ENCODE peak calls at places on chromosomes 1 and 21, in four cellular contexts. U is hepatocyte, O is body of pancreas, B is lower lobe of right lung. J is an unnamed sample.

GRCh38 chr1:36133484-36133883 is 8.5 kb upstream of the COL8A2 start:
- DNase-seq in U (peak), O (peak), B (no peak), J (peak)

GRCh38 chr1:201741763-201742342 is 87.1 kb upstream of the IPO9 start:
- DNase-seq in U (no peak), O (no peak), B (no peak), J (peak)

GRCh38 chr1:22652881-22653316 is at the start of gene C1QB:
- DNase-seq in U (no peak), O (no peak), B (peak), J (no peak)

GRCh38 chr1:26287033-26287711 is 7.3 kb downstream of the SH3BGRL3 start:
- DNase-seq in U (no peak), O (no peak), B (no peak), J (peak)

GRCh38 chr1:38608202-38608864 is 251.2 kb downstream of the RRAGC start:
- DNase-seq in U (peak), O (no peak), B (no peak), J (no peak)

GRCh38 chr1:150420560-150421265 is 56.8 kb downstream of the RPRD2 start:
- DNase-seq in U (no peak), O (no peak), B (no peak), J (no peak)

GRCh38 chr1:23394664-23395063 is 25.0 kb upstream of the ZNF436 start:
- DNase-seq in U (peak), O (peak), B (peak), J (peak)

GRCh38 chr1:163983097-163983496 is 575.9 kb upstream of the PBX1 start:
- DNase-seq in U (no peak), O (no peak), B (no peak), J (no peak)

GRCh38 chr1:21939650-21940374 is 2.7 kb upstream of the HSPG2 start:
- DNase-seq in U (peak), O (peak), B (peak), J (peak)

GRCh38 chr21:29298348-29299045 is at the start of gene BACH1:
- DNase-seq in U (peak), O (peak), B (peak), J (peak)

GRCh38 chr21:40850071-40850470 is 3.1 kb upstream of the DSCAM start:
- DNase-seq in U (no peak), O (no peak), B (no peak), J (no peak)

GRCh38 chr1:172897738-172898137 is 153.0 kb downstream of the TNFSF18 start:
- DNase-seq in U (no peak), O (no peak), B (no peak), J (no peak)

GRCh38 chr1:173509797-173510196 is 32.7 kb downstream of the PRDX6 start:
- DNase-seq in U (no peak), O (no peak), B (no peak), J (no peak)

GRCh38 chr1:104182251-104182650 is 432.6 kb downstream of the AMY1C start:
- DNase-seq in U (no peak), O (no peak), B (no peak), J (no peak)

GRCh38 chr1:214126697-214127146 is 138.9 kb downstream of the PROX1 start:
- DNase-seq in U (peak), O (no peak), B (no peak), J (no peak)

GRCh38 chr1:236854602-236854978 is 59.5 kb downstream of the MTR start:
- DNase-seq in U (no peak), O (no peak), B (no peak), J (no peak)

GRCh38 chr1:244104309-244105060 is 53.4 kb downstream of the ZBTB18 start:
- DNase-seq in U (peak), O (no peak), B (no peak), J (no peak)

GRCh38 chr1:28374297-28374696 is 4.8 kb downstream of the PHACTR4 start:
- DNase-seq in U (no peak), O (no peak), B (no peak), J (no peak)

GRCh38 chr21:44919111-44919912 is 1.4 kb downstream of the ITGB2 start:
- DNase-seq in U (no peak), O (no peak), B (peak), J (no peak)

GRCh38 chr1:38041941-38042834 is 4.4 kb downstream of the POU3F1 start:
- DNase-seq in U (no peak), O (no peak), B (no peak), J (no peak)

GRCh38 chr1:162854245-162854860 is 6.6 kb downstream of the CCDC190 start:
- DNase-seq in U (peak), O (peak), B (peak), J (peak)

GRCh38 chr1:24379733-24380315 is 33.8 kb downstream of the STPG1 start:
- DNase-seq in U (no peak), O (no peak), B (no peak), J (peak)

GRCh38 chr1:91885716-91886506 is at the start of gene TGFBR3:
- DNase-seq in U (peak), O (peak), B (peak), J (peak)

GRCh38 chr21:36744560-36745231 is 45.8 kb downstream of the SIM2 start:
- DNase-seq in U (no peak), O (peak), B (no peak), J (no peak)

GRCh38 chr1:49050041-49050440 is 273.4 kb upstream of the BEND5 start:
- DNase-seq in U (no peak), O (no peak), B (no peak), J (no peak)

GRCh38 chr1:66084442-66084841 is 291.7 kb downstream of the PDE4B start:
- DNase-seq in U (no peak), O (no peak), B (no peak), J (no peak)

GRCh38 chr1:199113265-199113869 is 474.5 kb downstream of the PTPRC start:
- DNase-seq in U (peak), O (peak), B (peak), J (peak)

GRCh38 chr1:245045087-245045881 is 109.5 kb upstream of the KIF26B start:
- DNase-seq in U (peak), O (peak), B (no peak), J (peak)

GRCh38 chr1:241696172-241696814 is 44.2 kb downstream of the WDR64 start:
- DNase-seq in U (no peak), O (no peak), B (no peak), J (no peak)

GRCh38 chr1:72724951-72725863 is 442.9 kb upstream of the NEGR1 start:
- DNase-seq in U (peak), O (no peak), B (peak), J (no peak)

GRCh38 chr1:19974822-19975416 is 4.5 kb downstream of the PLA2G2A start:
- DNase-seq in U (peak), O (peak), B (no peak), J (peak)

GRCh38 chr1:205446828-205447227 is 9.0 kb downstream of the BLACAT1 start:
- DNase-seq in U (no peak), O (no peak), B (no peak), J (no peak)

DNA sequence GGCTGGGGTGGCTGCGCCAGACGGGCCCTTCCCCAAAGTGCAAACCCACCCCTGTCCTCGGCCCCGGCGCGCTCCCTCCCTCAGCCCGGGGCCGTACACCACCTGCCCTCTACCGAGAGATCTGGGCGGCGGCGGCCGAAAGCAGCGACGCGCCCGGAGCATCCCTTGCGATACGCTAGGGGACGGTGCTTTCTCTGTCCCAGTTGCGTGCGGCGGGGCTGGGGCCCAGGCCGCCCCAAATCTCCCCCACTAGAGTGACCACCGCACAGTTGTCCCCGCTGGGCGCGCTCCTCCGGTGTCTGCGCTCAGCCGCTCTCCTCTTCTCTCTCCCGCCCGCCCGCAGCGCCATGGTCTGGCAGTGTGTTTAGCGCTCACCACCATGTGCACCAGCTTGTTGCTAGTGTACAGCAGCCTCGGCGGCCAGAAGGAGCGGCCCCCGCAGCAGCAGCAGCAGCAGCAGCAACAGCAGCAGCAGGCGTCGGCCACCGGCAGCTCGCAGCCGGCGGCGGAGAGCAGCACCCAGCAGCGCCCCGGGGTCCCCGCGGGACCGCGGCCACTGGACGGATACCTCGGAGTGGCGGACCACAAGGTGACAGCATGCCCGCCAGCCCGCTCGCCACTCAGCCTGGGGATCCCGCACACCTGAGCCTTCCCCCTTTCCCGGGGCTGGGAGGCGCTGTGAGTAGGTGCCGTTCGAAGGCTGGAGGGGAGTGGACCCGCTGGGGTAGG is 1.0 kb downstream of the ST6GALNAC5 start:
- DNase-seq in U (peak), O (peak), B (peak), J (no peak)
- H3K4me3 ChIP-seq in U (peak), O (no peak), B (peak), J (peak)

GRCh38 chr1:224170748-224171478 is 12.1 kb upstream of the DEGS1 start:
- DNase-seq in U (no peak), O (no peak), B (peak), J (no peak)
- TF ChIP-seq CTCF in U (peak), O (peak), B (peak), J (no peak)

DNA sequence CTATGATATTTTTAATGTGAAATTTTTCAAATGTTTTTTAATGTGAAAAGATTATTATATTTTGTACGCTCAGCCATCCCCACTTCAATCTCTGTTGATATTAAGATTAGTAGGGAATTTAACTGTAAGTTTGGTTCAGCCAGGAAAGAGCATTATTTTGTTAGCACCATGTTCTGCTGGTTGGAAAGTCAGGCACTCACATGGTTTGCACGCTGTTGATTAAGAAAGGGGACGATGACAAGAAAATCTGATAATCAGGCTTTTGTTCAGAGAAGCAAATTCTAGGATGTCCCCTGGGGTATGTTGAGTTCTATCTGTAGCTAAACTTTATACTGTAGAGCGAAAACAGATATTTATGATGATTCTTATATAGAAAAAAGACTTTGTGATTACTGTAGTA is 115.1 kb downstream of the OSBPL9 start:
- DNase-seq in U (no peak), O (no peak), B (no peak), J (no peak)
- H3K4me3 ChIP-seq in U (no peak), O (no peak), B (no peak), J (no peak)

GRCh38 chr1:15153842-15154479 is 414 bp downstream of the TMEM51 start:
- DNase-seq in U (peak), O (peak), B (peak), J (peak)
- TF ChIP-seq CTCF in U (peak), O (peak), B (peak), J (peak)

GRCh38 chr1:117779364-117779763 is 150.1 kb downstream of the GDAP2 start:
- DNase-seq in U (no peak), O (no peak), B (no peak), J (no peak)
- H3K4me3 ChIP-seq in U (no peak), O (no peak), B (no peak), J (no peak)

GRCh38 chr1:53254011-53254640 is 15.8 kb upstream of the MAGOH start:
- DNase-seq in U (peak), O (no peak), B (no peak), J (no peak)

GRCh38 chr1:53256744-53257453 is 18.6 kb upstream of the MAGOH start:
- DNase-seq in U (no peak), O (no peak), B (no peak), J (no peak)

GRCh38 chr1:53257454-53258081 is 19.2 kb upstream of the MAGOH start:
- DNase-seq in U (no peak), O (no peak), B (no peak), J (no peak)

GRCh38 chr1:53258216-53258615 is 19.9 kb upstream of the MAGOH start:
- DNase-seq in U (no peak), O (no peak), B (no peak), J (no peak)

GRCh38 chr1:53255031-53255430 is 16.7 kb upstream of the MAGOH start:
- DNase-seq in U (no peak), O (no peak), B (no peak), J (no peak)
- TF ChIP-seq CTCF in U (no peak), O (no peak), B (no peak), J (no peak)